ENCODE peak calls at places on chromosomes 16 and 17, in five cellular contexts. U, H, E, T and X are unnamed samples.

GRCh38 chr17:66025551-66025950 is 166.4 kb downstream of the CEP112 start:
- DNase-seq in T (no peak), E (peak), H (no peak), U (no peak), X (no peak)

GRCh38 chr17:61285483-61286320 is 113.9 kb upstream of the TBX2 start:
- DNase-seq in H (no peak), T (no peak), U (peak), E (peak), X (peak)

GRCh38 chr17:79993390-79994221 is 42.1 kb downstream of the TBC1D16 start:
- DNase-seq in E (peak), H (peak), T (no peak), U (peak), X (peak)

GRCh38 chr17:44331249-44331760 is 6.7 kb upstream of the SLC25A39 start:
- DNase-seq in E (peak), T (peak), H (peak), U (peak), X (peak)

GRCh38 chr17:58753026-58753425 is 2.6 kb upstream of the PPM1E start:
- DNase-seq in T (no peak), H (no peak), E (no peak), U (no peak), X (no peak)

GRCh38 chr16:84940670-84941551 is 70.4 kb downstream of the ZDHHC7 start:
- DNase-seq in H (no peak), E (no peak), U (no peak), T (no peak), X (no peak)

GRCh38 chr16:4240624-4241023 is 1.3 kb downstream of the SRL start:
- DNase-seq in U (no peak), H (no peak), T (no peak), E (no peak), X (no peak)

GRCh38 chr16:27792486-27793275 is 242.7 kb downstream of the KATNIP start:
- DNase-seq in E (no peak), T (no peak), H (no peak), U (no peak), X (no peak)

GRCh38 chr17:49501496-49501895 is 6.4 kb downstream of the NGFR start:
- DNase-seq in T (no peak), E (no peak), U (no peak), H (peak), X (no peak)

GRCh38 chr17:33113281-33114010 is 121.8 kb downstream of the SPACA3 start:
- DNase-seq in U (no peak), T (no peak), E (peak), H (no peak), X (no peak)

GRCh38 chr16:54193656-54194007 is 93.0 kb downstream of the IRX3 start:
- DNase-seq in E (peak), T (peak), H (peak), U (peak), X (peak)

GRCh38 chr17:64632193-64632592 is 29.9 kb downstream of the SMURF2 start:
- DNase-seq in T (no peak), E (no peak), U (no peak), H (no peak), X (no peak)

GRCh38 chr17:78862073-78863023 is 21.7 kb upstream of the USP36 start:
- DNase-seq in U (no peak), H (peak), E (peak), T (no peak), X (peak)

GRCh38 chr17:47727704-47728036 is 5.4 kb upstream of the TBX21 start:
- DNase-seq in H (no peak), T (no peak), E (no peak), U (no peak), X (no peak)

GRCh38 chr16:25707982-25708583 is 16.3 kb downstream of the HS3ST4 start:
- DNase-seq in U (peak), E (no peak), H (no peak), T (peak), X (no peak)

GRCh38 chr16:50326835-50327465 is 41.8 kb downstream of the BRD7 start:
- DNase-seq in T (peak), U (peak), E (peak), H (peak), X (peak)

GRCh38 chr17:66865151-66865550 is 30.2 kb downstream of the CACNG5 start:
- DNase-seq in T (no peak), H (no peak), U (no peak), E (peak), X (no peak)

GRCh38 chr17:70622382-70623260 is 453.3 kb downstream of the KCNJ2 start:
- DNase-seq in T (peak), E (peak), U (peak), H (peak), X (peak)

GRCh38 chr16:1308036-1308976 is 1.1 kb upstream of the UBE2I start:
- DNase-seq in H (peak), U (no peak), T (no peak), E (peak), X (peak)

GRCh38 chr17:79331492-79331891 is 256.9 kb downstream of the ENGASE start:
- DNase-seq in E (no peak), H (no peak), U (no peak), T (no peak), X (no peak)

GRCh38 chr16:3487521-3488410 is 7.5 kb downstream of the C16orf90 start:
- DNase-seq in H (no peak), U (no peak), T (no peak), E (no peak), X (no peak)

GRCh38 chr17:28520687-28521086 is 14.5 kb downstream of the FOXN1 start:
- DNase-seq in T (no peak), U (no peak), E (no peak), H (no peak), X (no peak)

GRCh38 chr17:79859676-79860615 is 20.7 kb upstream of the CBX4 start:
- DNase-seq in U (no peak), E (no peak), H (no peak), T (no peak), X (no peak)

GRCh38 chr16:5581963-5582362 is 484.4 kb upstream of the EEF2KMT start:
- DNase-seq in E (no peak), H (no peak), U (no peak), T (no peak), X (no peak)

GRCh38 chr16:11597268-11597690 is 10.6 kb upstream of the LITAF start:
- DNase-seq in H (peak), E (no peak), U (no peak), T (no peak), X (peak)

GRCh38 chr17:83081561-83082201 is 2.3 kb downstream of the METRNL start:
- DNase-seq in U (no peak), H (no peak), T (no peak), E (peak), X (no peak)

GRCh38 chr16:3960049-3960809 is 79.7 kb upstream of the CREBBP start:
- DNase-seq in H (no peak), T (no peak), U (no peak), E (no peak), X (no peak)

GRCh38 chr16:21158208-21159110 is at the start of gene LDAF1:
- DNase-seq in T (peak), U (peak), E (peak), H (peak), X (peak)

GRCh38 chr17:38727661-38728220 is 2.4 kb upstream of the CISD3 start:
- DNase-seq in T (no peak), U (no peak), H (no peak), E (no peak), X (no peak)

GRCh38 chr17:83191388-83192160 is 112.2 kb downstream of the METRNL start:
- DNase-seq in U (no peak), H (no peak), T (no peak), E (no peak), X (no peak)

GRCh38 chr17:83100220-83100852 is 20.9 kb downstream of the METRNL start:
- DNase-seq in T (no peak), H (no peak), E (no peak), U (no peak), X (no peak)

GRCh38 chr16:77383606-77384187 is 51.1 kb downstream of the ADAMTS18 start:
- DNase-seq in H (no peak), E (no peak), T (no peak), U (no peak), X (no peak)

GRCh38 chr17:61584866-61585265 is 6.2 kb downstream of the NACA2 start:
- DNase-seq in U (no peak), T (no peak), E (no peak), H (no peak), X (no peak)

GRCh38 chr17:69220098-69220497 is 8.5 kb downstream of the ABCA10 start:
- DNase-seq in H (no peak), T (no peak), U (no peak), E (no peak), X (no peak)

DNA sequence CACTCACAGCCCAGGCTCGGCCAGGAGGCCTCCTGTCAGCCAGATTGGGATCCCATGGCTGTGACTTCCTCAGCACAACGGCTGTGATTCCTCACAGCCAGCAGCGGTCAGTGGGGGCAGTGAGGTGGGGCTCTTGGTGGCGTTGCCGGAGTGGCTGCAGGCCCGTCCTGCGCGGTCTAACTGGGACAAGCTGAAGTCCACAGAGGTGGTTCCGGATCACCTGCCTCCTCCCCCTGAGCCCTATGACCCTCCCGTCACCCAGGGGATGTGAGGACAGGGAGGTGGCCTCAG is 34.4 kb upstream of the MLKL start:
- DNase-seq in E (no peak), T (no peak), U (peak), H (no peak), X (no peak)
- H2AK5ac ChIP-seq in E (peak), T (peak), U (no peak), H (no peak), X (peak)

DNA sequence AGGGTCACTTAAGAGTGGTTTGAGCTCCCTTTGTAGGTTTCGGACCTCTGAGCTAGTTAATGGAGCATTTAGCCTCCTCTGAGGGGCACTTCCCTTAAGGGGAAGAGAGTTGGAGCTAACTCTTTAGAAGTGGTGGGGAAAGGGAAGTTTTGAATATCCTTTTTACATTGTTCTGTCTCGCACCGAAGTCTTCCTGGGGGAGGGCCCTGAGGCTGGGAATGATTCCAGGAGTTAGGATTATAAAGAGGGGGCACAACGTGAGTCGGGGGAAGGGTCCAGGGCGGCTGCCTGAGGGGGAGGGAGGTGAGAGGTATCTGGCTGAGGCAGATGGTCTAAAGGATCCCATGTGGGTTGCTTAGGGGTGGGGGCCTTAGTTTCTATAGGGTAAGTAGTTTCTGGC is 32.3 kb downstream of the SEC14L1 start:
- DNase-seq in H (no peak), E (no peak), U (no peak), T (no peak), X (no peak)
- H2AFZ ChIP-seq in H (no peak), E (no peak), U (no peak), T (no peak), X (no peak)

DNA sequence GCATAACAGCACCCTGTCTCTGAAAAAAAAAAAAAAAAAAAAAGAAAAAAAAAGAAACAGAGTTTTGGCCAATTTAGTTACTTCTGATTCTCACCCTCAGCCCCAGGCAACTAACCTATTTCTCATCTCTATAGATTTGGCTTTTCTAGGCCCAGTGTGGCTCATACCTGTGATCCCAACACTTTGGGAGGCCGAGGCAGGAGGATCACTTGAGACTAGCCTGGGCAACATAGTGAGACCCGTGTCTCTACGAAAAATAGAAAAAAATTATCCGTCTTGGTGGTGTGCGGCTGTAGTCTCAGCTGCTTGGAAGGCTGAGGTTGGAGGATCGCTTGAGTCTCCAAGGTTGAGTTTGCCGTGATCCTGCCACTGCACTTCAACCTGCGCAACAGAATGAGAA is 8.7 kb downstream of the RPS6KB1 start:
- DNase-seq in H (no peak), U (no peak), E (no peak), T (no peak), X (no peak)
- H2AK5ac ChIP-seq in H (no peak), U (no peak), E (no peak), T (no peak), X (no peak)

GRCh38 chr17:7213895-7214299 is 5.7 kb downstream of the DLG4 start:
- DNase-seq in H (peak), T (peak), U (peak), E (peak), X (peak)
- H2AFZ ChIP-seq in H (no peak), T (no peak), U (no peak), E (peak), X (no peak)

DNA sequence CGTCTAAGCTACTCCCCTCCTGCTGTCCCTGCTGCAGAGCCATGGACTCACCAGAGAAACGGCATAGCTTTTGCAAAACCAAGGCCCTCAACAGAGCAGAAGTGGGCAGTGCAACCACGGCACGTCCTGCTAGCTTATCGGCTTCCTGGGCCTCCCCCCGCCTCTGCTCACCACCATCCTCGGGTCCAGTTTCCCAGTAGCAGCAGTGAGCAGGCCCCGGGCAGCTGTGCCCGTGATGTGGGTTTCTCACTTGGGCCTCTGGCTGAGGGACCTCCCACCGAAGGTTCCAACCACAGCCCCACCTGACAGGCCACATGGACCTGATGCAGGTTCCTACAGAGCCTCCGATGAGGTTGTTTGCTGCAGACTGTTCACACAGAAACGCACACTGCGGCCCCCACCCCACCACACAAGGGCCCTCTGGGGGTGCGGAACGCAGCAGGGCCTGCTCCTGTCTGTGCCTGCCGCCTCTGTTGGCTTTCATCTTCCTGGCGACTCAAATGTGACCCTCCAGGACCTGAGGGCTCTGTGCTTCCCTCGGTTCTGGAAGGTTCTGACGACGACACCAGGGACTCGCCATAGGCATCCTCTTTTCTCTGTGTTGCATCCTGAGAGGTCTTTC is 24.8 kb downstream of the PDIA2 start:
- DNase-seq in H (no peak), U (no peak), E (no peak), T (no peak), X (no peak)
- H2AK5ac ChIP-seq in H (no peak), U (no peak), E (no peak), T (no peak), X (no peak)